ENCODE peak calls at places on chromosome 21, in seven cellular contexts. One of them, this sample, is unnamed.

GRCh38 chr21:15080504-15080903 is 15.7 kb upstream of the NRIP1 start:
- DNase-seq in mesendoderm: no peak
- DNase-seq in mesenchymal stem cell: no peak
- DNase-seq in neuronal stem cell: no peak
- DNase-seq in IMR-90: no peak
- DNase-seq in H1: no peak
- DNase-seq in H9: no peak
- DNase-seq in this sample: no peak

GRCh38 chr21:42286416-42286815 is 28.8 kb downstream of the TFF3 start:
- DNase-seq in mesendoderm: no peak
- DNase-seq in mesenchymal stem cell: no peak
- DNase-seq in neuronal stem cell: no peak
- DNase-seq in IMR-90: no peak
- DNase-seq in H1: no peak
- DNase-seq in H9: no peak
- DNase-seq in this sample: no peak

GRCh38 chr21:31072486-31072885 is 34.2 kb upstream of the KRTAP19-8 start:
- DNase-seq in mesendoderm: no peak
- DNase-seq in mesenchymal stem cell: no peak
- DNase-seq in neuronal stem cell: no peak
- DNase-seq in IMR-90: no peak
- DNase-seq in H1: no peak
- DNase-seq in H9: no peak
- DNase-seq in this sample: no peak

GRCh38 chr21:27425574-27425973 is 458.7 kb upstream of the ADAMTS5 start:
- DNase-seq in mesendoderm: peak
- DNase-seq in mesenchymal stem cell: peak
- DNase-seq in neuronal stem cell: no peak
- DNase-seq in IMR-90: peak
- DNase-seq in H1: no peak
- DNase-seq in H9: no peak
- DNase-seq in this sample: peak

GRCh38 chr21:41250519-41250918 is 66.1 kb upstream of the FAM3B start:
- DNase-seq in mesendoderm: no peak
- DNase-seq in mesenchymal stem cell: no peak
- DNase-seq in neuronal stem cell: no peak
- DNase-seq in IMR-90: peak
- DNase-seq in H1: no peak
- DNase-seq in H9: no peak
- DNase-seq in this sample: no peak

GRCh38 chr21:14528815-14529214 is 17.3 kb downstream of the SAMSN1 start:
- DNase-seq in mesendoderm: no peak
- DNase-seq in mesenchymal stem cell: no peak
- DNase-seq in neuronal stem cell: no peak
- DNase-seq in IMR-90: no peak
- DNase-seq in H1: no peak
- DNase-seq in H9: no peak
- DNase-seq in this sample: no peak

GRCh38 chr21:46323227-46323709 is 402 bp downstream of the C21orf58 start:
- DNase-seq in mesendoderm: no peak
- DNase-seq in mesenchymal stem cell: peak
- DNase-seq in neuronal stem cell: no peak
- DNase-seq in IMR-90: no peak
- DNase-seq in H1: no peak
- DNase-seq in H9: no peak
- DNase-seq in this sample: peak

GRCh38 chr21:46559291-46559983 is 45.4 kb downstream of the S100B start:
- DNase-seq in mesendoderm: no peak
- DNase-seq in mesenchymal stem cell: no peak
- DNase-seq in neuronal stem cell: no peak
- DNase-seq in IMR-90: no peak
- DNase-seq in H1: peak
- DNase-seq in H9: no peak
- DNase-seq in this sample: no peak

GRCh38 chr21:27648560-27648959 is 681.7 kb upstream of the ADAMTS5 start:
- DNase-seq in mesendoderm: no peak
- DNase-seq in mesenchymal stem cell: peak
- DNase-seq in neuronal stem cell: no peak
- DNase-seq in IMR-90: peak
- DNase-seq in H1: no peak
- DNase-seq in H9: no peak
- DNase-seq in this sample: no peak

GRCh38 chr21:28521932-28522826 is 470.5 kb downstream of the LTN1 start:
- DNase-seq in mesendoderm: peak
- DNase-seq in mesenchymal stem cell: peak
- DNase-seq in neuronal stem cell: no peak
- DNase-seq in IMR-90: peak
- DNase-seq in H1: no peak
- DNase-seq in H9: peak
- DNase-seq in this sample: peak

GRCh38 chr21:38234395-38235142 is 22.2 kb upstream of the KCNJ15 start:
- DNase-seq in mesendoderm: peak
- DNase-seq in mesenchymal stem cell: no peak
- DNase-seq in neuronal stem cell: no peak
- DNase-seq in IMR-90: no peak
- DNase-seq in H1: no peak
- DNase-seq in H9: no peak
- DNase-seq in this sample: peak

GRCh38 chr21:46158666-46159300 is 3.4 kb upstream of the FTCD start:
- DNase-seq in mesendoderm: no peak
- DNase-seq in mesenchymal stem cell: no peak
- DNase-seq in neuronal stem cell: no peak
- DNase-seq in IMR-90: no peak
- DNase-seq in H1: no peak
- DNase-seq in H9: no peak
- DNase-seq in this sample: no peak

GRCh38 chr21:22885079-22885478 is 1886.9 kb downstream of the NCAM2 start:
- DNase-seq in mesendoderm: peak
- DNase-seq in mesenchymal stem cell: no peak
- DNase-seq in neuronal stem cell: no peak
- DNase-seq in IMR-90: no peak
- DNase-seq in H1: no peak
- DNase-seq in H9: no peak
- DNase-seq in this sample: no peak

GRCh38 chr21:26280715-26281310 is 110.2 kb upstream of the APP start:
- DNase-seq in mesendoderm: peak
- DNase-seq in mesenchymal stem cell: peak
- DNase-seq in neuronal stem cell: no peak
- DNase-seq in IMR-90: no peak
- DNase-seq in H1: no peak
- DNase-seq in H9: no peak
- DNase-seq in this sample: no peak

GRCh38 chr21:38303300-38303699 is 46.5 kb downstream of the KCNJ15 start:
- DNase-seq in mesendoderm: no peak
- DNase-seq in mesenchymal stem cell: peak
- DNase-seq in neuronal stem cell: no peak
- DNase-seq in IMR-90: peak
- DNase-seq in H1: no peak
- DNase-seq in H9: no peak
- DNase-seq in this sample: no peak

GRCh38 chr21:46226920-46227599 is 1.5 kb downstream of the LSS start:
- DNase-seq in mesendoderm: peak
- DNase-seq in mesenchymal stem cell: peak
- DNase-seq in neuronal stem cell: no peak
- DNase-seq in IMR-90: peak
- DNase-seq in H1: no peak
- DNase-seq in H9: no peak
- DNase-seq in this sample: no peak

GRCh38 chr21:15943009-15943666 is 213.4 kb downstream of the USP25 start:
- DNase-seq in mesendoderm: no peak
- DNase-seq in mesenchymal stem cell: no peak
- DNase-seq in neuronal stem cell: no peak
- DNase-seq in IMR-90: peak
- DNase-seq in H1: no peak
- DNase-seq in H9: no peak
- DNase-seq in this sample: no peak

GRCh38 chr21:20004353-20004752 is 993.9 kb upstream of the NCAM2 start:
- DNase-seq in mesendoderm: peak
- DNase-seq in mesenchymal stem cell: peak
- DNase-seq in neuronal stem cell: no peak
- DNase-seq in IMR-90: no peak
- DNase-seq in H1: no peak
- DNase-seq in H9: no peak
- DNase-seq in this sample: no peak

GRCh38 chr21:36806103-36806502 is 107.2 kb downstream of the SIM2 start:
- DNase-seq in mesendoderm: no peak
- DNase-seq in mesenchymal stem cell: peak
- DNase-seq in neuronal stem cell: no peak
- DNase-seq in IMR-90: peak
- DNase-seq in H1: no peak
- DNase-seq in H9: no peak
- DNase-seq in this sample: no peak

GRCh38 chr21:42171091-42172053 is 47.6 kb upstream of the ABCG1 start:
- DNase-seq in mesendoderm: no peak
- DNase-seq in mesenchymal stem cell: no peak
- DNase-seq in neuronal stem cell: no peak
- DNase-seq in IMR-90: no peak
- DNase-seq in H1: no peak
- DNase-seq in H9: no peak
- DNase-seq in this sample: peak

GRCh38 chr21:37063433-37063832 is 9.4 kb downstream of the PIGP start:
- DNase-seq in mesendoderm: no peak
- DNase-seq in mesenchymal stem cell: no peak
- DNase-seq in neuronal stem cell: no peak
- DNase-seq in IMR-90: no peak
- DNase-seq in H1: no peak
- DNase-seq in H9: no peak
- DNase-seq in this sample: no peak

GRCh38 chr21:45078371-45078770 is 4.0 kb downstream of the ADARB1 start:
- DNase-seq in mesendoderm: no peak
- DNase-seq in mesenchymal stem cell: no peak
- DNase-seq in neuronal stem cell: no peak
- DNase-seq in IMR-90: no peak
- DNase-seq in H1: no peak
- DNase-seq in H9: peak
- DNase-seq in this sample: no peak
- H3K4me2 ChIP-seq in mesendoderm: no peak
- H3K4me2 ChIP-seq in mesenchymal stem cell: no peak
- H3K4me2 ChIP-seq in neuronal stem cell: no peak
- H3K4me2 ChIP-seq in IMR-90: peak
- H3K4me2 ChIP-seq in H1: no peak
- H3K4me2 ChIP-seq in H9: no peak
- H3K4me2 ChIP-seq in this sample: no peak

GRCh38 chr21:44439211-44439600 is 16.1 kb upstream of the LRRC3 start:
- DNase-seq in mesendoderm: no peak
- DNase-seq in mesenchymal stem cell: no peak
- DNase-seq in neuronal stem cell: no peak
- DNase-seq in IMR-90: no peak
- DNase-seq in H1: no peak
- DNase-seq in H9: no peak
- DNase-seq in this sample: no peak
- H3K18ac ChIP-seq in mesendoderm: no peak
- H3K18ac ChIP-seq in mesenchymal stem cell: no peak
- H3K18ac ChIP-seq in neuronal stem cell: peak
- H3K18ac ChIP-seq in IMR-90: no peak
- H3K18ac ChIP-seq in H1: no peak
- H3K18ac ChIP-seq in H9: no peak
- H3K18ac ChIP-seq in this sample: no peak

GRCh38 chr21:44063151-44063912 is 43.9 kb upstream of the PWP2 start:
- DNase-seq in mesendoderm: no peak
- DNase-seq in mesenchymal stem cell: no peak
- DNase-seq in neuronal stem cell: no peak
- DNase-seq in IMR-90: no peak
- DNase-seq in H1: no peak
- DNase-seq in H9: no peak
- DNase-seq in this sample: no peak

GRCh38 chr21:44065428-44065827 is 41.8 kb upstream of the PWP2 start:
- DNase-seq in mesendoderm: no peak
- DNase-seq in mesenchymal stem cell: peak
- DNase-seq in neuronal stem cell: no peak
- DNase-seq in IMR-90: peak
- DNase-seq in H1: no peak
- DNase-seq in H9: no peak
- DNase-seq in this sample: no peak

GRCh38 chr21:44067011-44067839 is 40.0 kb upstream of the PWP2 start:
- DNase-seq in mesendoderm: no peak
- DNase-seq in mesenchymal stem cell: no peak
- DNase-seq in neuronal stem cell: no peak
- DNase-seq in IMR-90: no peak
- DNase-seq in H1: no peak
- DNase-seq in H9: no peak
- DNase-seq in this sample: no peak

GRCh38 chr21:44064852-44065403 is 42.3 kb upstream of the PWP2 start:
- DNase-seq in mesendoderm: no peak
- DNase-seq in mesenchymal stem cell: no peak
- DNase-seq in neuronal stem cell: no peak
- DNase-seq in IMR-90: no peak
- DNase-seq in H1: no peak
- DNase-seq in H9: no peak
- DNase-seq in this sample: no peak

DNA sequence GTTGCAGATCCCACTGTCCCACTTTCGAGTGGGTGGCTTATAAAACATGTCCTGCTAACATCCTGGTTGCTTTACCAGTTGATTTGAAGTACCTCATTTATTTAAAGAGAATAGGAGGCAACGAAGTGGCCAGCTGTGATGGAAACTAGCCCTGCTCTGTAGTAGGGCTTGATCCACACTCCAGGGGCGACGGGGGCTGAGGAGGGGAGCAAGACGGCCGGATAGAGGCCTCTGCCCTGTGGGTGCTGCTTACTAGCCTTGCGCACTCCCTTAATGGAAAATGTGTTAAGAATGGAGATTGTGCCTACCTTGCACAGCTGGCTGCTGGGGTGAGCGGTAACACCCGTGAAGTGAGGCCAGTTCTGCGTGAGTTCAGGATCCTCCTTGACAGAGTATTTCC is 41.1 kb upstream of the PWP2 start:
- DNase-seq in mesendoderm: no peak
- DNase-seq in mesenchymal stem cell: no peak
- DNase-seq in neuronal stem cell: no peak
- DNase-seq in IMR-90: no peak
- DNase-seq in H1: no peak
- DNase-seq in H9: no peak
- DNase-seq in this sample: no peak
- H3K4me2 ChIP-seq in mesendoderm: no peak
- H3K4me2 ChIP-seq in mesenchymal stem cell: no peak
- H3K4me2 ChIP-seq in neuronal stem cell: no peak
- H3K4me2 ChIP-seq in IMR-90: no peak
- H3K4me2 ChIP-seq in H1: no peak
- H3K4me2 ChIP-seq in H9: no peak
- H3K4me2 ChIP-seq in this sample: no peak

GRCh38 chr21:34336756-34337391 is 26.9 kb upstream of the KCNE2 start:
- DNase-seq in mesendoderm: no peak
- DNase-seq in mesenchymal stem cell: peak
- DNase-seq in neuronal stem cell: no peak
- DNase-seq in IMR-90: peak
- DNase-seq in H1: peak
- DNase-seq in H9: no peak
- DNase-seq in this sample: peak

GRCh38 chr21:34337741-34338140 is 26.1 kb upstream of the KCNE2 start:
- DNase-seq in mesendoderm: no peak
- DNase-seq in mesenchymal stem cell: peak
- DNase-seq in neuronal stem cell: no peak
- DNase-seq in IMR-90: no peak
- DNase-seq in H1: no peak
- DNase-seq in H9: no peak
- DNase-seq in this sample: peak

GRCh38 chr21:34340062-34340461 is 23.7 kb upstream of the KCNE2 start:
- DNase-seq in mesendoderm: no peak
- DNase-seq in mesenchymal stem cell: no peak
- DNase-seq in neuronal stem cell: no peak
- DNase-seq in IMR-90: no peak
- DNase-seq in H1: no peak
- DNase-seq in H9: no peak
- DNase-seq in this sample: no peak

GRCh38 chr21:34336245-34336644 is 27.6 kb upstream of the KCNE2 start:
- DNase-seq in mesendoderm: no peak
- DNase-seq in mesenchymal stem cell: no peak
- DNase-seq in neuronal stem cell: no peak
- DNase-seq in IMR-90: no peak
- DNase-seq in H1: no peak
- DNase-seq in H9: no peak
- DNase-seq in this sample: no peak

GRCh38 chr21:34338226-34338625 is 25.6 kb upstream of the KCNE2 start:
- DNase-seq in mesendoderm: no peak
- DNase-seq in mesenchymal stem cell: no peak
- DNase-seq in neuronal stem cell: no peak
- DNase-seq in IMR-90: no peak
- DNase-seq in H1: no peak
- DNase-seq in H9: no peak
- DNase-seq in this sample: no peak
- H3K18ac ChIP-seq in mesendoderm: no peak
- H3K18ac ChIP-seq in mesenchymal stem cell: no peak
- H3K18ac ChIP-seq in neuronal stem cell: peak
- H3K18ac ChIP-seq in IMR-90: peak
- H3K18ac ChIP-seq in H1: no peak
- H3K18ac ChIP-seq in H9: no peak
- H3K18ac ChIP-seq in this sample: no peak

This sample was measured in trophoblast cell.